ENCODE peak calls at places on chromosome 1, in nine cellular contexts. C is activated CD8-positive, alpha-beta memory T cell treated with anti-CD3 and anti-CD28 coated beads for 48 hours; O is upper lobe of right lung; N is coronary artery; P is HL-60; Y is fibroblast of gingiva; D is ureter; X is HuH-7.5; U is activated naive CD8-positive, alpha-beta T cell treated with anti-CD3 and anti-CD28 coated beads, Interleukin-2, amount 50 U/mL, for 24 hours. A is an unnamed sample.

GRCh38 chr1:186754542-186755150 is 74.1 kb upstream of the PLA2G4A start:
- DNase-seq in D (no peak), X (no peak), O (no peak), U (no peak), N (no peak), P (no peak), Y (peak), C (no peak), A (no peak)

GRCh38 chr1:235887676-235888075 is 21.0 kb upstream of the LYST start:
- DNase-seq in U (no peak), O (no peak), X (no peak), P (no peak), D (no peak), N (no peak), C (no peak), Y (no peak), A (no peak)

GRCh38 chr1:11540773-11541160 is 61.8 kb downstream of the DISP3 start:
- DNase-seq in C (no peak), O (no peak), D (no peak), X (no peak), Y (no peak), P (no peak), N (no peak), U (no peak), A (no peak)

GRCh38 chr1:116697892-116698595 is 30.5 kb upstream of the IGSF3 start:
- DNase-seq in P (no peak), C (no peak), U (no peak), Y (peak), X (no peak), O (no peak), D (no peak), N (no peak), A (no peak)

GRCh38 chr1:7991504-7992440 is 30.3 kb downstream of the PARK7 start:
- DNase-seq in Y (peak), N (no peak), O (no peak), D (no peak), C (no peak), P (no peak), U (no peak), X (no peak), A (no peak)

GRCh38 chr1:218266356-218266755 is 18.7 kb upstream of the RRP15 start:
- DNase-seq in N (no peak), X (no peak), D (no peak), Y (peak), P (no peak), U (no peak), C (no peak), O (no peak), A (no peak)

GRCh38 chr1:160415696-160416298 is 15.4 kb downstream of the VANGL2 start:
- DNase-seq in N (no peak), Y (no peak), U (no peak), O (no peak), X (no peak), D (no peak), C (no peak), P (no peak), A (no peak)

GRCh38 chr1:232529747-232530146 is 100.2 kb downstream of the SIPA1L2 start:
- DNase-seq in D (peak), N (no peak), C (no peak), X (no peak), O (no peak), P (no peak), Y (peak), U (no peak), A (no peak)

GRCh38 chr1:13786541-13786940 is 86.6 kb downstream of the PRDM2 start:
- DNase-seq in U (no peak), D (no peak), P (no peak), C (no peak), X (no peak), Y (no peak), O (no peak), N (no peak), A (no peak)

GRCh38 chr1:23795676-23796465 is 4.7 kb downstream of the GALE start:
- DNase-seq in O (no peak), P (no peak), N (no peak), C (no peak), X (no peak), D (no peak), U (no peak), Y (no peak), A (no peak)

GRCh38 chr1:30256911-30257310 is 466.5 kb downstream of the MATN1 start:
- DNase-seq in D (no peak), C (no peak), N (no peak), Y (no peak), U (no peak), O (no peak), X (no peak), P (no peak), A (no peak)

GRCh38 chr1:114352797-114353196 is 158.2 kb downstream of the TRIM33 start:
- DNase-seq in N (no peak), X (no peak), C (no peak), D (no peak), U (no peak), Y (no peak), P (no peak), O (no peak), A (no peak)